ENCODE peak calls at places on chromosomes 2 and 18, in eight cellular contexts. F, O, U, I, E, Y, R and X are unnamed samples. For H3K9me2 and H3K36me3, the result is how much of the 10 kb centered on the place peaks cover.

GRCh38 chr2:74744731-74745505 is 89.0 kb upstream of the HK2 start:
- DNase-seq in Y (no peak), E (no peak), O (no peak), I (no peak), U (no peak), F (no peak), R (no peak), X (no peak)

GRCh38 chr2:6290212-6290611 is 575.5 kb downstream of the CMPK2 start:
- DNase-seq in O (no peak), E (no peak), Y (no peak), U (no peak), F (no peak), R (peak), I (no peak), X (no peak)

GRCh38 chr2:110948027-110948687 is 172.6 kb upstream of the BCL2L11 start:
- DNase-seq in I (no peak), U (peak), R (peak), E (no peak), O (no peak), F (no peak), Y (no peak), X (no peak)

GRCh38 chr18:48947583-48947982 is 3.2 kb downstream of the SMAD7 start:
- DNase-seq in Y (no peak), I (no peak), F (peak), U (peak), R (peak), E (no peak), O (no peak), X (no peak)

GRCh38 chr2:126527836-126528490 is 128.0 kb upstream of the GYPC start:
- DNase-seq in Y (peak), I (peak), R (peak), E (peak), O (peak), U (peak), F (peak), X (no peak)

GRCh38 chr18:45755936-45756335 is 32.0 kb downstream of the SLC14A1 start:
- DNase-seq in O (no peak), U (peak), Y (no peak), F (peak), I (no peak), E (no peak), R (no peak), X (peak)

GRCh38 chr2:19632327-19633040 is 269.3 kb downstream of the TTC32 start:
- DNase-seq in R (no peak), U (no peak), O (no peak), E (no peak), F (peak), I (no peak), Y (no peak), X (no peak)

GRCh38 chr2:179104736-179105135 is 54.8 kb upstream of the CCDC141 start:
- DNase-seq in R (no peak), U (peak), F (peak), E (no peak), Y (no peak), I (no peak), O (no peak), X (peak)

GRCh38 chr2:217790681-217791392 is 212.0 kb downstream of the TNS1 start:
- DNase-seq in E (no peak), R (peak), Y (no peak), I (no peak), F (peak), O (no peak), U (peak), X (peak)

GRCh38 chr2:168758970-168759820 is 43.2 kb upstream of the NOSTRIN start:
- DNase-seq in Y (peak), F (peak), R (peak), U (peak), I (peak), E (peak), O (peak), X (peak)

GRCh38 chr2:158025263-158025996 is 76.2 kb upstream of the UPP2 start:
- DNase-seq in E (no peak), I (no peak), F (peak), O (no peak), Y (no peak), U (no peak), R (peak), X (no peak)

GRCh38 chr2:925711-926110 is 24.9 kb upstream of the SNTG2 start:
- DNase-seq in U (no peak), E (no peak), I (no peak), R (no peak), F (no peak), Y (no peak), O (no peak), X (no peak)

GRCh38 chr2:52395912-52396311 is 1364.0 kb upstream of the NRXN1 start:
- DNase-seq in U (no peak), F (peak), O (no peak), R (no peak), I (no peak), Y (no peak), E (no peak), X (peak)

GRCh38 chr2:51710222-51710621 is 678.3 kb upstream of the NRXN1 start:
- DNase-seq in R (peak), Y (peak), E (peak), U (peak), F (no peak), O (peak), I (peak), X (no peak)

GRCh38 chr18:55439036-55439435 is 149.0 kb downstream of the TCF4 start:
- DNase-seq in Y (no peak), I (no peak), F (no peak), U (no peak), R (no peak), O (no peak), E (no peak), X (no peak)

GRCh38 chr18:62744076-62744705 is 28.9 kb downstream of the PHLPP1 start:
- DNase-seq in F (peak), U (no peak), Y (no peak), I (peak), R (no peak), E (no peak), O (no peak), X (peak)

GRCh38 chr2:20838016-20838415 is 15.1 kb upstream of the LDAH start:
- DNase-seq in U (no peak), O (no peak), I (no peak), R (no peak), E (no peak), F (no peak), Y (no peak), X (no peak)

GRCh38 chr2:237149425-237149824 is 63.7 kb downstream of the COPS8 start:
- DNase-seq in O (no peak), Y (no peak), E (no peak), I (no peak), R (no peak), F (peak), U (peak), X (no peak)

GRCh38 chr18:55355220-55355619 is 232.8 kb downstream of the TCF4 start:
- DNase-seq in O (no peak), E (no peak), U (no peak), I (no peak), Y (no peak), R (no peak), F (no peak), X (no peak)

GRCh38 chr2:221482581-221483140 is 89.4 kb downstream of the EPHA4 start:
- DNase-seq in R (no peak), O (no peak), F (no peak), U (no peak), I (no peak), Y (no peak), E (no peak), X (no peak)

GRCh38 chr2:81235601-81236000 is 931.0 kb upstream of the LRRTM1 start:
- DNase-seq in O (no peak), R (no peak), E (no peak), U (no peak), I (no peak), F (no peak), Y (no peak), X (peak)

GRCh38 chr2:239394346-239394945 is 6.4 kb downstream of the HDAC4 start:
- DNase-seq in F (no peak), E (no peak), U (no peak), O (no peak), Y (no peak), R (no peak), I (no peak), X (no peak)

GRCh38 chr2:118148133-118148532 is 59.9 kb downstream of the INSIG2 start:
- DNase-seq in O (no peak), U (no peak), I (no peak), Y (no peak), E (no peak), F (no peak), R (no peak), X (no peak)

GRCh38 chr2:12090590-12090989 is 344.2 kb downstream of the LPIN1 start:
- DNase-seq in U (no peak), E (no peak), I (no peak), R (no peak), Y (no peak), O (no peak), F (peak), X (peak)

GRCh38 chr2:69597843-69598610 is 45.5 kb downstream of the AAK1 start:
- DNase-seq in O (no peak), I (no peak), Y (no peak), U (no peak), F (no peak), R (no peak), E (no peak), X (no peak)

GRCh38 chr2:68330691-68331090 is 10.9 kb upstream of the CNRIP1 start:
- DNase-seq in F (peak), U (no peak), E (no peak), R (no peak), O (no peak), Y (no peak), I (no peak), X (peak)

GRCh38 chr2:168686485-168687191 is 115.8 kb upstream of the NOSTRIN start:
- DNase-seq in R (no peak), E (no peak), I (no peak), F (peak), Y (no peak), O (no peak), U (no peak), X (peak)

GRCh38 chr2:235049069-235049468 is 97.3 kb downstream of the SH3BP4 start:
- DNase-seq in F (peak), E (no peak), O (no peak), R (no peak), Y (no peak), I (no peak), U (peak), X (no peak)

GRCh38 chr18:76545433-76546281 is 50.6 kb upstream of the ZNF516 start:
- DNase-seq in E (no peak), O (no peak), Y (no peak), U (no peak), I (no peak), F (no peak), R (no peak), X (no peak)

GRCh38 chr2:195212586-195212985 is 444.4 kb upstream of the SLC39A10 start:
- DNase-seq in O (no peak), F (no peak), I (no peak), Y (no peak), E (no peak), R (no peak), U (no peak), X (no peak)

GRCh38 chr2:9652267-9652666 is 21.5 kb upstream of the YWHAQ start:
- DNase-seq in U (no peak), R (no peak), E (no peak), I (no peak), Y (no peak), O (no peak), F (no peak), X (no peak)
- H3K27ac ChIP-seq in U (no peak), R (no peak), E (no peak), I (no peak), Y (no peak), O (no peak), F (no peak), X (no peak)

GRCh38 chr2:128638741-128639477 is 320.2 kb upstream of the HS6ST1 start:
- DNase-seq in U (no peak), R (peak), E (no peak), O (no peak), Y (no peak), F (peak), I (no peak), X (no peak)

GRCh38 chr2:128641421-128642095 is 322.9 kb upstream of the HS6ST1 start:
- DNase-seq in F (no peak), U (no peak), Y (no peak), E (no peak), R (no peak), O (no peak), I (no peak), X (no peak)

GRCh38 chr2:128639693-128640092 is 321.0 kb upstream of the HS6ST1 start:
- DNase-seq in E (no peak), U (no peak), F (peak), I (no peak), O (no peak), R (no peak), Y (peak), X (no peak)

GRCh38 chr2:128640847-128641360 is 322.2 kb upstream of the HS6ST1 start:
- DNase-seq in O (no peak), R (no peak), U (no peak), I (no peak), E (no peak), F (no peak), Y (no peak), X (no peak)

GRCh38 chr2:128640166-128640846 is 321.6 kb upstream of the HS6ST1 start:
- DNase-seq in U (no peak), R (no peak), Y (no peak), O (no peak), E (no peak), F (peak), I (no peak), X (no peak)
- H3K9me2 ChIP-seq in U (under half), R (under half), Y (under half), O (under half), E (under half), F (under half), I (under half), X (under half)

GRCh38 chr2:173903611-173904394 is 61.4 kb downstream of the SP3 start:
- DNase-seq in I (no peak), U (no peak), E (no peak), R (no peak), O (no peak), Y (no peak), F (peak), X (peak)
- H3K36me3 ChIP-seq in I (under half), U (under half), E (under half), R (under half), O (under half), Y (half or more), F (under half), X (under half)

GRCh38 chr18:49966090-49966489 is 152.8 kb upstream of the ACAA2 start:
- DNase-seq in O (peak), Y (no peak), E (no peak), R (no peak), U (no peak), I (no peak), F (no peak), X (no peak)
- H3K27ac ChIP-seq in O (no peak), Y (no peak), E (no peak), R (no peak), U (peak), I (no peak), F (no peak), X (no peak)